ENCODE peak calls at places on chromosomes 11 and 22, in seven cellular contexts. P is cardiac muscle cell, A is uterus, D is prostate gland, M is left ventricle myocardium inferior, C is HCT116, Q is cardiac fibroblast. K is an unnamed sample.

GRCh38 chr11:7527029-7527428 is 13.2 kb downstream of the PPFIBP2 start:
- DNase-seq in P (no peak), A (no peak), D (no peak), M (no peak), C (no peak), Q (no peak), K (no peak)

GRCh38 chr11:60950933-60951610 is 904 bp downstream of the SLC15A3 start:
- DNase-seq in P (peak; percentile 35), A (peak; percentile 51), D (no peak), M (peak; percentile 48), C (no peak), Q (no peak), K (no peak)

GRCh38 chr11:99325807-99326206 is 305.1 kb downstream of the CNTN5 start:
- DNase-seq in P (peak; percentile 92), A (no peak), D (no peak), M (no peak), C (no peak), Q (peak; percentile 89), K (no peak)

GRCh38 chr11:75591966-75592365 is 29.9 kb downstream of the SERPINH1 start:
- DNase-seq in P (no peak), A (no peak), D (no peak), M (no peak), C (no peak), Q (no peak), K (no peak)

GRCh38 chr11:86888978-86889341 is 66.2 kb downstream of the FZD4 start:
- DNase-seq in P (no peak), A (no peak), D (no peak), M (no peak), C (no peak), Q (no peak), K (no peak)

GRCh38 chr11:2302844-2303626 is 1.2 kb downstream of the TSPAN32 start:
- DNase-seq in P (no peak), A (no peak), D (no peak), M (peak; percentile 87), C (no peak), Q (no peak), K (no peak)

GRCh38 chr22:46583571-46583970 is 36.6 kb upstream of the GRAMD4 start:
- DNase-seq in P (no peak), A (no peak), D (no peak), M (peak; percentile 14), C (no peak), Q (no peak), K (no peak)

GRCh38 chr11:14451825-14452224 is 47.8 kb downstream of the COPB1 start:
- DNase-seq in P (no peak), A (no peak), D (no peak), M (no peak), C (no peak), Q (no peak), K (no peak)

GRCh38 chr11:117287668-117288067 is 3.5 kb upstream of the BACE1-AS start:
- DNase-seq in P (no peak), A (no peak), D (no peak), M (no peak), C (no peak), Q (no peak), K (no peak)

GRCh38 chr22:41780714-41781507 is 19.6 kb upstream of the CCDC134 start:
- DNase-seq in P (peak; percentile 68), A (peak; percentile 18), D (no peak), M (peak; percentile 35), C (no peak), Q (peak; percentile 79), K (no peak)

GRCh38 chr11:128481135-128481534 is 106.2 kb downstream of the ETS1 start:
- DNase-seq in P (peak; percentile 93), A (no peak), D (no peak), M (no peak), C (no peak), Q (peak; percentile 94), K (no peak)

GRCh38 chr11:126147268-126148111 is 64.0 kb downstream of the RPUSD4 start:
- DNase-seq in P (no peak), A (no peak), D (no peak), M (no peak), C (no peak), Q (no peak), K (no peak)

GRCh38 chr22:25281675-25282345 is 62.4 kb downstream of the CRYBB2 start:
- DNase-seq in P (no peak), A (no peak), D (no peak), M (no peak), C (no peak), Q (no peak), K (no peak)

GRCh38 chr22:43860831-43861230 is 1.5 kb downstream of the SULT4A1 start:
- DNase-seq in P (no peak), A (no peak), D (no peak), M (no peak), C (no peak), Q (no peak), K (no peak)

GRCh38 chr22:43862882-43863202 is 529 bp upstream of the SULT4A1 start:
- DNase-seq in P (no peak), A (no peak), D (no peak), M (no peak), C (no peak), Q (no peak), K (no peak)

GRCh38 chr22:43860126-43860525 is 2.2 kb downstream of the SULT4A1 start:
- DNase-seq in P (no peak), A (no peak), D (no peak), M (no peak), C (no peak), Q (no peak), K (no peak)

GRCh38 chr22:43862074-43862881 is at the start of gene SULT4A1:
- DNase-seq in P (peak; percentile 63), A (no peak), D (no peak), M (no peak), C (peak; percentile 19), Q (peak; percentile 46), K (no peak)

DNA sequence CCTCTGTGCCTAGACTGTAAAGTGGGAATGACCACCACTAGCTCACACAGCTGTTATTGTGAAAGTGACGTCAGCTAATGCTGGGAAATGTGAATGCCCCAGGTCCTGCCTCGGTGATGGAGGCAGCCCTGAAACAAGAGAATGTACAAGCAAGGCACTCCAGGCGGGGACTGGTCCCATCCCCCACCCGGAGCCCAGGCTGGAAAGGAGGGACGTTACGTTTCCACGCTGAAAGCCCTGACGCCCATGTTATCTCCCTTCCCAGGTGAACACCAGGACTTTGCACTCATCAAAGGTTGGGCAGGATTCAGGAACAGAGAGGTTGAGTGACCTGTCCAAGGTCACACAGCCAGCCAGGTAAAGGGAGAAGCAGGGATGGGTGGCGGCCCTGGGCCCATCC is 784 bp downstream of the SULT4A1 start:
- DNase-seq in P (peak; percentile 49), A (no peak), D (no peak), M (no peak), C (no peak), Q (peak; percentile 26), K (no peak)
- TF ChIP-seq CTCF in P (no peak), A (no peak), D (no peak), M (no peak), C (no peak), Q (no peak), K (no peak)

GRCh38 chr22:23190526-23190925 is 10.2 kb downstream of the BCR start:
- DNase-seq in P (no peak), A (no peak), D (no peak), M (peak; percentile 27), C (no peak), Q (no peak), K (no peak)
- H3K4me3 ChIP-seq in P (no peak overlapping the region), A (no peak overlapping the region), D (no peak overlapping the region), M (no peak overlapping the region), C (no peak overlapping the region), Q (no peak overlapping the region), K (no peak overlapping the region)

GRCh38 chr11:110438017-110438416 is 8.3 kb downstream of the FDX1 start:
- DNase-seq in P (no peak), A (no peak), D (no peak), M (no peak), C (no peak), Q (no peak), K (no peak)

GRCh38 chr11:110433393-110434333 is 3.9 kb downstream of the FDX1 start:
- DNase-seq in P (peak; percentile 48), A (no peak), D (no peak), M (no peak), C (no peak), Q (peak; percentile 53), K (no peak)

GRCh38 chr11:110435780-110436717 is 6.3 kb downstream of the FDX1 start:
- DNase-seq in P (peak; percentile 48), A (no peak), D (no peak), M (no peak), C (no peak), Q (peak; percentile 48), K (no peak)

GRCh38 chr11:110432713-110433392 is 3.1 kb downstream of the FDX1 start:
- DNase-seq in P (peak; percentile 28), A (no peak), D (no peak), M (no peak), C (no peak), Q (peak; percentile 33), K (no peak)

GRCh38 chr11:110434952-110435779 is 5.4 kb downstream of the FDX1 start:
- DNase-seq in P (no peak), A (no peak), D (no peak), M (no peak), C (peak; percentile 24), Q (peak; percentile 18), K (no peak)
- TF ChIP-seq CTCF in P (peak; percentile 12), A (no peak), D (no peak), M (no peak), C (peak; percentile 64), Q (no peak), K (no peak)

DNA sequence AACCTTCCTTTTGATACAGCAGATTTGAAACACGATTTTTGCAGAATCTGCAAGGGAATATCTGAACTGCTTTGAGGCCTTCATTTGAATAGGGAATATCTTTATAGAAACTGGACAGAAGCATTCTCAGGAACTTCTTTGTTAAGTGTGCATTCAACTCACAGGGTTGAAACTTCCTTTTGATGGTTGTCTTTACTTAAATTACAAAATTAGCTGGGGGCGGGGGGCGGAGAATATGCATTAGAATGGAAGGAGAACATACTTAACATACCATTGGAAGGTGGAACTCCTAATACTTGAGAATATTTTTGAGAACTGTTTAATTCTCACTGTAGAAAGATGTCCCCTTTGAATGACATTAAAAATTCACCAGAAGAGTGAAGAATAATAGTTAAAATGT is 104.4 kb downstream of the TRIM51G start:
- DNase-seq in P (no peak), A (no peak), D (no peak), M (no peak), C (no peak), Q (no peak), K (no peak)
- H3K4me3 ChIP-seq in P (no peak overlapping the region), A (no peak overlapping the region), D (no peak overlapping the region), M (no peak overlapping the region), C (no peak overlapping the region), Q (no peak overlapping the region), K (no peak overlapping the region)

K was measured in HFF-Myc.